ENCODE peak calls at places on chromosome 11, in four cellular contexts. B is IMR-90, N is endothelial cell of umbilical vein, V is K562. S is an unnamed sample.

GRCh38 chr11:31926816-31927528 is 115.8 kb upstream of the PAX6 start:
- DNase-seq in B (no peak), N (no peak), V (no peak), S (no peak)

GRCh38 chr11:99419991-99420390 is 399.2 kb downstream of the CNTN5 start:
- DNase-seq in B (no peak), N (no peak), V (no peak), S (no peak)

GRCh38 chr11:117830674-117831351 is 6.3 kb upstream of the FXYD2 start:
- DNase-seq in B (no peak), N (no peak), V (no peak), S (no peak)

GRCh38 chr11:74593463-74593862 is 1.1 kb downstream of the POLD3 start:
- DNase-seq in B (no peak), N (no peak), V (no peak), S (no peak)

GRCh38 chr11:2929511-2929879 is 275 bp upstream of the PHLDA2 start:
- DNase-seq in B (peak; percentile 72), N (peak; percentile 68), V (peak; percentile 91), S (no peak)

GRCh38 chr11:19740586-19740985 is 27.9 kb downstream of the NAV2 start:
- DNase-seq in B (no peak), N (peak; percentile 14), V (no peak), S (no peak)

GRCh38 chr11:876550-876949 is 33.9 kb downstream of the TSPAN4 start:
- DNase-seq in B (peak; percentile 6), N (no peak), V (no peak), S (no peak)

GRCh38 chr11:134521452-134522289 is 109.6 kb upstream of the B3GAT1 start:
- DNase-seq in B (no peak), N (no peak), V (no peak), S (no peak)

GRCh38 chr11:132496341-132496740 is 1036.0 kb downstream of the OPCML start:
- DNase-seq in B (no peak), N (no peak), V (no peak), S (no peak)

GRCh38 chr11:62400760-62401159 is 18.1 kb upstream of the SCGB1A1 start:
- DNase-seq in B (peak; percentile 74), N (no peak), V (no peak), S (no peak)

GRCh38 chr11:125071408-125071807 is 8.3 kb downstream of the SLC37A2 start:
- DNase-seq in B (no peak), N (no peak), V (no peak), S (no peak)
- H2AFZ ChIP-seq in B (peak overlapping the region; percentile 72), N (no peak overlapping the region), V (peak overlapping the region; percentile 93), S (peak overlapping the region; percentile 27)

GRCh38 chr11:101429708-101430107 is 154.1 kb downstream of the TRPC6 start:
- DNase-seq in B (no peak), N (no peak), V (no peak), S (no peak)
- TF ChIP-seq CTCF in B (no peak), N (no peak), V (no peak), S (no peak)

GRCh38 chr11:45089251-45089650 is 57.2 kb upstream of the PRDM11 start:
- DNase-seq in B (peak; percentile 93), N (peak; percentile 14), V (no peak), S (no peak)
- H3K9me1 ChIP-seq in B (peaks cover 10% of the 10 kb centered on the region), N (no peaks in the 10 kb centered on the region), V (no peaks in the 10 kb centered on the region), S (no peaks in the 10 kb centered on the region)

DNA sequence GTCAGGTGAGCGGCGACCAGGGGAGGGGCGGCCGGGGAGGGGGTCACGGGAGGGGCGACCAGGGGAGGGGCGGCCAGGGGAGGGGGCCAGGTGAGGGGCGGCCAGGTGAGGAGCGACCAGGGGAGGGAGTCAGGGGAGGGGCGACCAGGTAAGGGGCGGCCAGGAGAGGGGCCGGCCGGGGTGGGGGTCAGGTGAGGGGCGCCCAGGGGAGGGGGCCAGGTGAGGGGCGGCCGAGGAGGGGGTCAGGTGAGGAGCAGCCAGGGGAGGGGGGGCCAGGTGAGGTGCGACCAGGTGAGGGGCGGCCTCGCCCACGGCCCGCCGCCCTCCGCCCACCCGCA is 363 bp downstream of the TESMIN start:
- DNase-seq in B (no peak), N (no peak), V (no peak), S (no peak)
- H2AFZ ChIP-seq in B (peak overlapping the region; percentile 89), N (peak overlapping the region; percentile 66), V (no peak overlapping the region), S (no peak overlapping the region)

DNA sequence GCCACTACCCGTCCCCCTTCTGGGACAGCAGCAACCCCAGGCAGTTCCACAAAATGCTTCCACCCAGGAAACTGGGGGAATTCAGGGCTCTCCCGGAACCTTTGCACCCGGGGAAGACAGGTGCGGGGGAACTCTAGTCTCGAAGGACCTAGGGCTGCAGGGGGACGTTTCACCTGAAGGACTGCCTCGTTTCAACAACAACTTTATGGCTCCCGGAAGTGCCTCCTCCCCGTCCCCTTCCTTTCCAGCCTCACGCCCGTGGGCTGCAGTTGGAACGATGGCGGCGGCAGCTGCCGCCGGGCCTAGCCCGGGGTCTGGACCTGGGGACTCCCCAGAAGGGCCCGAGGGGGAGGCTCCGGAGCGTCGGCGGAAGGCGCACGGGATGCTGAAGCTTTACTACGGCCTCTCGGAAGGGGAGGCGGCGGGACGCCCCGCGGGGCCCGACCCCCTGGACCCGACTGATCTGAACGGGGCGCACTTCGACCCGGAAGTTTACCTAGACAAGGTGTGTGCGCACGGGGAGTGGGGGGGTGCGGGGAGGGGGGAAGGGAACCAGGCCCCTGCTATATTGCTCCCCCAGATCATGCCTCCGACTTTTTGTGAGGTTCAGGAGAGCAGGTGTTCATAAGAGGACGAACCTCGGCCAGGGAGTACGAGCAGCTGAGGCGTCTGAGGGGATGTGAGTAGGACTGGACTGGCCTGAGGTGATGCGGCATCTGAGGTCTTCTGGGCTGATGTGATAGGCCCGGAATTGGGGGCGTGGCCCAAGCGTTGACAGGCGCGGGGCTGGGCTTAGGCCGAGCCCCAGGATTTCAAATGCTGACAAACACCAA is at the start of gene VPS51:
- DNase-seq in B (peak; percentile 90), N (peak; percentile 76), V (peak; percentile 94), S (no peak)
- TF ChIP-seq CTCF in B (no peak), N (no peak), V (no peak), S (no peak)

GRCh38 chr11:79390477-79390876 is 50.4 kb downstream of the TENM4 start:
- DNase-seq in B (no peak), N (no peak), V (no peak), S (no peak)
- H3K9me1 ChIP-seq in B (no peaks in the 10 kb centered on the region), N (no peaks in the 10 kb centered on the region), V (no peaks in the 10 kb centered on the region), S (no peaks in the 10 kb centered on the region)